ENCODE peak calls at places on chromosome 19, in four cellular contexts. T, B, A and H are unnamed samples.
A peak's percentile ranks its signal among the peaks of the same experiment; 100 is the strongest.

GRCh38 chr19:29810504-29810871 is 1.3 kb upstream of the CCNE1 start:
- DNase-seq in T (peak; percentile 40), B (no peak), A (no peak), H (no peak)

GRCh38 chr19:3573162-3573857 is 566 bp downstream of the HMG20B start:
- DNase-seq in T (no peak), B (peak; percentile 9), A (no peak), H (no peak)

GRCh38 chr19:45876411-45877197 is 9.3 kb downstream of the IRF2BP1 start:
- DNase-seq in T (peak; percentile 78), B (no peak), A (no peak), H (peak; percentile 64)

GRCh38 chr19:51346742-51347141 is 4.8 kb upstream of the VSIG10L start:
- DNase-seq in T (no peak), B (no peak), A (no peak), H (no peak)

GRCh38 chr19:679418-680286 is 3.5 kb downstream of the FSTL3 start:
- DNase-seq in T (peak; percentile 69), B (peak; percentile 51), A (no peak), H (no peak)

GRCh38 chr19:17237747-17238706 is 7.7 kb downstream of the NR2F6 start:
- DNase-seq in T (no peak), B (no peak), A (no peak), H (no peak)

GRCh38 chr19:48284891-48285290 is 15.0 kb downstream of the ZNF114 start:
- DNase-seq in T (no peak), B (no peak), A (no peak), H (no peak)

GRCh38 chr19:28785961-28786360 is 427.0 kb downstream of the UQCRFS1 start:
- DNase-seq in T (no peak), B (no peak), A (no peak), H (no peak)

GRCh38 chr19:42313096-42313839 is at the start of gene TMEM145:
- DNase-seq in T (peak; percentile 92), B (peak; percentile 25), A (no peak), H (peak; percentile 82)

GRCh38 chr19:50790898-50791562 is 815 bp downstream of the ACP4 start:
- DNase-seq in T (no peak), B (no peak), A (no peak), H (no peak)

GRCh38 chr19:45938733-45939319 is 24.2 kb upstream of the NANOS2 start:
- DNase-seq in T (no peak), B (no peak), A (no peak), H (no peak)

GRCh38 chr19:58154287-58154678 is 3.7 kb upstream of the ZNF329 start:
- DNase-seq in T (no peak), B (peak; percentile 20), A (no peak), H (no peak)

GRCh38 chr19:33906578-33907335 is 110.1 kb downstream of the KCTD15 start:
- DNase-seq in T (no peak), B (no peak), A (no peak), H (no peak)

GRCh38 chr19:16371540-16371986 is 46.9 kb downstream of the KLF2 start:
- DNase-seq in T (peak; percentile 79), B (peak; percentile 41), A (peak; percentile 79), H (peak; percentile 67)

GRCh38 chr19:15124572-15125231 is 17.5 kb downstream of the SYDE1 start:
- DNase-seq in T (peak; percentile 34), B (peak; percentile 42), A (no peak), H (no peak)

GRCh38 chr19:34365463-34366401 is 736 bp downstream of the GPI start:
- DNase-seq in T (peak; percentile 64), B (peak; percentile 35), A (no peak), H (peak; percentile 25)

GRCh38 chr19:850221-850978 is 1.7 kb upstream of the ELANE start:
- DNase-seq in T (peak; percentile 41), B (peak; percentile 83), A (no peak), H (no peak)

GRCh38 chr19:10968527-10969081 is 7.8 kb downstream of the SMARCA4 start:
- DNase-seq in T (no peak), B (no peak), A (peak; percentile 41), H (no peak)

GRCh38 chr19:1538978-1539377 is 15.1 kb downstream of the PLK5 start:
- DNase-seq in T (no peak), B (no peak), A (no peak), H (no peak)

GRCh38 chr19:45117167-45117594 is 24.2 kb downstream of the PPP1R37 start:
- DNase-seq in T (peak; percentile 51), B (peak; percentile 90), A (peak; percentile 73), H (peak; percentile 73)

GRCh38 chr19:19475845-19476828 is 39.2 kb downstream of the TSSK6 start:
- DNase-seq in T (peak; percentile 34), B (no peak), A (no peak), H (no peak)

GRCh38 chr19:31979362-31979761 is 366.0 kb upstream of the ZNF507 start:
- DNase-seq in T (no peak), B (no peak), A (no peak), H (no peak)

GRCh38 chr19:55036058-55036457 is 2.0 kb downstream of the GP6 start:
- DNase-seq in T (no peak), B (no peak), A (no peak), H (no peak)

GRCh38 chr19:57961785-57962184 is 12.5 kb downstream of the C19orf18 start:
- DNase-seq in T (no peak), B (no peak), A (no peak), H (no peak)

GRCh38 chr19:51689751-51690358 is 3.3 kb upstream of the SPACA6 start:
- DNase-seq in T (peak; percentile 39), B (no peak), A (no peak), H (no peak)

GRCh38 chr19:49812997-49813861 is at the start of gene FUZ:
- DNase-seq in T (peak; percentile 89), B (peak; percentile 99), A (peak; percentile 90), H (peak; percentile 81)

GRCh38 chr19:46144756-46145155 is 3.3 kb upstream of the IGFL2 start:
- DNase-seq in T (no peak), B (no peak), A (no peak), H (no peak)

GRCh38 chr19:28294395-28294794 is 918.6 kb downstream of the UQCRFS1 start:
- DNase-seq in T (no peak), B (no peak), A (no peak), H (no peak)

GRCh38 chr19:37654525-37654832 is 786 bp downstream of the ZFP30 start:
- DNase-seq in T (no peak), B (peak; percentile 37), A (no peak), H (no peak)

GRCh38 chr19:56099638-56100539 is 21.2 kb downstream of the ZNF787 start:
- DNase-seq in T (no peak), B (no peak), A (no peak), H (no peak)

GRCh38 chr19:17797397-17798201 is 2.7 kb downstream of the B3GNT3 start:
- DNase-seq in T (no peak), B (no peak), A (no peak), H (no peak)

GRCh38 chr19:42179501-42179817 is 38.0 kb downstream of the DEDD2 start:
- DNase-seq in T (no peak), B (no peak), A (no peak), H (no peak)

GRCh38 chr19:1469200-1469935 is 9.6 kb downstream of the C19orf25 start:
- DNase-seq in T (no peak), B (no peak), A (no peak), H (no peak)

GRCh38 chr19:52665047-52665446 is 26.9 kb upstream of the ZNF83 start:
- DNase-seq in T (peak; percentile 58), B (no peak), A (no peak), H (no peak)

GRCh38 chr19:54415208-54415900 is at the start of gene TTYH1:
- DNase-seq in T (peak; percentile 85), B (no peak), A (no peak), H (peak; percentile 75)

GRCh38 chr19:43430142-43430710 is 15.5 kb downstream of the TEX101 start:
- DNase-seq in T (no peak), B (no peak), A (no peak), H (no peak)

GRCh38 chr19:2129022-2129421 is 22.3 kb downstream of the AP3D1 start:
- DNase-seq in T (no peak), B (no peak), A (no peak), H (no peak)

GRCh38 chr19:36040495-36040894 is 7.8 kb upstream of the CLIP3 start:
- DNase-seq in T (no peak), B (no peak), A (no peak), H (no peak)

GRCh38 chr19:36046443-36047050 is 7.5 kb downstream of the THAP8 start:
- DNase-seq in T (no peak), B (no peak), A (no peak), H (no peak)

GRCh38 chr19:36043952-36044351 is 10.1 kb downstream of the THAP8 start:
- DNase-seq in T (no peak), B (no peak), A (no peak), H (no peak)

GRCh38 chr19:36041831-36042230 is 9.2 kb upstream of the CLIP3 start:
- DNase-seq in T (no peak), B (no peak), A (no peak), H (no peak)
- TF ChIP-seq POLR2AphosphoS5 in T (no peak), B (no peak), A (no peak), H (no peak)

GRCh38 chr19:39550197-39550596 is 10.2 kb upstream of the EID2 start:
- DNase-seq in T (no peak), B (no peak), A (no peak), H (no peak)
- TF ChIP-seq SPI1 in T (no peak), B (no peak), A (no peak), H (no peak)

GRCh38 chr19:8241646-8242045 is 32.5 kb downstream of the CERS4 start:
- DNase-seq in T (no peak), B (no peak), A (no peak), H (no peak)

GRCh38 chr19:8239528-8240273 is 30.5 kb downstream of the CERS4 start:
- DNase-seq in T (no peak), B (no peak), A (no peak), H (no peak)

GRCh38 chr19:8242212-8242821 is 33.1 kb downstream of the CERS4 start:
- DNase-seq in T (no peak), B (peak; percentile 76), A (no peak), H (no peak)

GRCh38 chr19:8238251-8238650 is 29.1 kb downstream of the CERS4 start:
- DNase-seq in T (no peak), B (no peak), A (no peak), H (no peak)

GRCh38 chr19:8240274-8241229 is 31.4 kb downstream of the CERS4 start:
- DNase-seq in T (peak; percentile 93), B (peak; percentile 82), A (peak; percentile 56), H (peak; percentile 78)
- TF ChIP-seq POLR2AphosphoS5 in T (no peak), B (no peak), A (no peak), H (no peak)

DNA sequence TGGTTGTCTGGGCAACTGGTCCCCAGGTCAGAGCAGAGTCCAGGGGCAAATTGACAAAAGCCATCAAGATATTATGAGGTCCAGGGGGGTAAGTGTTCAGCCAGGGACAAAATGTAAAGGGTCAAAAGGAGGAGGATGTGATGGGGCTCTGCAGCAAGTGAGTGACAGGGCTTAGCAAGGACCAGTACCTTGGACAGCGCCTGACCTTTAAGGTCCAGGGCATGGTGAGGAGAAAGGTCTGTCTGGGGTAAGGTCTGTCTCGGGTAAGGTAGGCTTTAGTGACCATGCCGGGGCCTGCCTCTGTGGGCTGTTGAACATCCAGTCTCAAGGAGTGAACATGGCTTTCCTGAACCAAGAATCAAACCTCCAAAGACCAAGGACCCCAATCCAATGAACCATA is 6.3 kb upstream of the ZNF358 start:
- DNase-seq in T (no peak), B (no peak), A (no peak), H (no peak)
- TF ChIP-seq SPI1 in T (no peak), B (no peak), A (no peak), H (no peak)

GRCh38 chr19:13139633-13140311 is 10.4 kb downstream of the STX10 start:
- DNase-seq in T (no peak), B (no peak), A (no peak), H (no peak)
- TF ChIP-seq POLR2AphosphoS5 in T (no peak), B (no peak), A (no peak), H (no peak)